ENCODE peak calls at places on chromosomes 11 and 22, in four cellular contexts. P is HT1080; M is smooth muscle cell of the brain vasculature; N is naive thymus-derived CD8-positive, alpha-beta T cell. E is an unnamed sample.

GRCh38 chr11:128684582-128685382 is 9.1 kb upstream of the FLI1 start:
- DNase-seq in P (no peak), M (no peak), N (no peak), E (no peak)

GRCh38 chr11:111942826-111943225 is 5.7 kb downstream of the DIXDC1 start:
- DNase-seq in P (no peak), M (no peak), N (no peak), E (no peak)

GRCh38 chr11:70551323-70552166 is 153.2 kb downstream of the CTTN start:
- DNase-seq in P (no peak), M (no peak), N (no peak), E (no peak)

GRCh38 chr11:41826129-41826528 is 366.7 kb upstream of the LRRC4C start:
- DNase-seq in P (no peak), M (no peak), N (no peak), E (no peak)

GRCh38 chr11:117823294-117823940 is 1.1 kb downstream of the FXYD2 start:
- DNase-seq in P (no peak), M (no peak), N (peak), E (peak)

GRCh38 chr22:43789452-43789851 is 22.7 kb downstream of the EFCAB6 start:
- DNase-seq in P (no peak), M (no peak), N (no peak), E (no peak)

GRCh38 chr11:42410251-42410956 is 901.4 kb upstream of the API5 start:
- DNase-seq in P (peak), M (no peak), N (no peak), E (no peak)

GRCh38 chr11:61627831-61628753 is 47.2 kb upstream of the SYT7 start:
- DNase-seq in P (peak), M (no peak), N (peak), E (peak)

GRCh38 chr11:46391578-46392420 is at the start of gene CHRM4:
- DNase-seq in P (peak), M (no peak), N (no peak), E (no peak)

GRCh38 chr11:74024630-74025029 is 15.7 kb upstream of the UCP3 start:
- DNase-seq in P (peak), M (peak), N (no peak), E (no peak)

GRCh38 chr22:46089426-46090041 is 60.8 kb upstream of the PPARA start:
- DNase-seq in P (no peak), M (no peak), N (no peak), E (peak)

GRCh38 chr11:34586655-34587281 is 34.1 kb upstream of the EHF start:
- DNase-seq in P (no peak), M (no peak), N (no peak), E (no peak)

GRCh38 chr11:70495351-70496310 is 97.3 kb downstream of the CTTN start:
- DNase-seq in P (no peak), M (no peak), N (no peak), E (no peak)

GRCh38 chr11:131894615-131895544 is 524.5 kb downstream of the NTM start:
- DNase-seq in P (no peak), M (no peak), N (no peak), E (no peak)

GRCh38 chr11:11157201-11157600 is 195.8 kb downstream of the CSNK2A3 start:
- DNase-seq in P (peak), M (no peak), N (peak), E (no peak)

GRCh38 chr22:38871360-38872171 is 450 bp downstream of the CBX6 start:
- DNase-seq in P (no peak), M (no peak), N (peak), E (peak)

GRCh38 chr11:60831143-60831500 is 10.8 kb upstream of the CCDC86 start:
- DNase-seq in P (peak), M (peak), N (peak), E (peak)

GRCh38 chr11:79314906-79315689 is 125.7 kb downstream of the TENM4 start:
- DNase-seq in P (no peak), M (no peak), N (no peak), E (no peak)

GRCh38 chr11:70523384-70524095 is 125.2 kb downstream of the CTTN start:
- DNase-seq in P (no peak), M (no peak), N (no peak), E (no peak)

GRCh38 chr11:87859583-87859982 is 315.7 kb downstream of the RAB38 start:
- DNase-seq in P (peak), M (no peak), N (no peak), E (no peak)

GRCh38 chr22:46851941-46852340 is 89.5 kb downstream of the TBC1D22A start:
- DNase-seq in P (no peak), M (no peak), N (no peak), E (no peak)

GRCh38 chr11:128210148-128210940 is 377.0 kb downstream of the ETS1 start:
- DNase-seq in P (peak), M (peak), N (no peak), E (no peak)

GRCh38 chr11:109264128-109264527 is 157.9 kb upstream of the C11orf87 start:
- DNase-seq in P (no peak), M (no peak), N (no peak), E (peak)

GRCh38 chr11:134759855-134760254 is 347.8 kb upstream of the B3GAT1 start:
- DNase-seq in P (no peak), M (no peak), N (no peak), E (no peak)

GRCh38 chr22:18977824-18978425 is 41.8 kb upstream of the PRODH start:
- DNase-seq in P (no peak), M (no peak), N (no peak), E (no peak)

GRCh38 chr11:116276051-116277044 is 496.4 kb downstream of the BUD13 start:
- DNase-seq in P (peak), M (no peak), N (peak), E (peak)

GRCh38 chr22:49067504-49067903 is 760.2 kb downstream of the BRD1 start:
- DNase-seq in P (no peak), M (no peak), N (no peak), E (no peak)

GRCh38 chr11:58923300-58923788 is 15.9 kb upstream of the GLYATL1 start:
- DNase-seq in P (peak), M (no peak), N (peak), E (no peak)

GRCh38 chr11:36053901-36054300 is 110.0 kb downstream of the LDLRAD3 start:
- DNase-seq in P (no peak), M (no peak), N (no peak), E (no peak)

GRCh38 chr22:39819429-39819828 is 74.1 kb downstream of the ENTHD1 start:
- DNase-seq in P (no peak), M (no peak), N (no peak), E (no peak)

GRCh38 chr11:102773388-102773787 is 7.0 kb downstream of the MMP10 start:
- DNase-seq in P (no peak), M (no peak), N (no peak), E (no peak)

GRCh38 chr11:95432714-95433503 is 201.9 kb upstream of the SESN3 start:
- DNase-seq in P (peak), M (no peak), N (no peak), E (no peak)

GRCh38 chr22:46897246-46897623 is 134.8 kb downstream of the TBC1D22A start:
- DNase-seq in P (peak), M (no peak), N (no peak), E (no peak)

GRCh38 chr11:46392421-46393230 is 1.1 kb upstream of the CHRM4 start:
- DNase-seq in P (peak), M (peak), N (peak), E (peak)

GRCh38 chr11:85590848-85591483 is 36.2 kb downstream of the DLG2 start:
- DNase-seq in P (peak), M (peak), N (no peak), E (no peak)

E was measured in cardiac septum.